ENCODE peak calls at places on chromosomes 1 and 21, in four cellular contexts. O is fibroblast of lung, L is H9, K is endothelial cell of umbilical vein. D is an unnamed sample.

GRCh38 chr1:8736927-8737326 is 80.5 kb downstream of the RERE start:
- DNase-seq in L (no peak), O (peak), K (peak), D (no peak)

GRCh38 chr1:178393370-178393769 is 103.4 kb downstream of the CLEC20A start:
- DNase-seq in L (no peak), K (no peak), O (no peak), D (no peak)

GRCh38 chr1:2145946-2146835 is 48.4 kb downstream of the FAAP20 start:
- DNase-seq in O (no peak), K (no peak), L (no peak), D (peak)

GRCh38 chr1:85581138-85581801 is 709 bp downstream of the CCN1 start:
- DNase-seq in O (peak), K (peak), L (peak), D (peak)

GRCh38 chr1:65959896-65960295 is 167.2 kb downstream of the PDE4B start:
- DNase-seq in O (peak), K (peak), L (no peak), D (no peak)

GRCh38 chr1:100361249-100362089 is 9.2 kb downstream of the CDC14A start:
- DNase-seq in L (no peak), O (no peak), K (no peak), D (no peak)

GRCh38 chr1:174971902-174972301 is 27.8 kb upstream of the CACYBP start:
- DNase-seq in K (no peak), L (no peak), O (no peak), D (no peak)

GRCh38 chr21:46448108-46448507 is 10.6 kb upstream of the DIP2A start:
- DNase-seq in K (no peak), L (no peak), O (no peak), D (peak)

GRCh38 chr21:36883532-36884486 is 82.7 kb downstream of the HLCS start:
- DNase-seq in O (peak), K (no peak), L (no peak), D (no peak)

GRCh38 chr1:226738995-226739695 is at the start of gene ITPKB:
- DNase-seq in L (no peak), O (peak), K (peak), D (peak)

GRCh38 chr1:205917466-205918248 is 25.6 kb downstream of the SLC26A9 start:
- DNase-seq in O (no peak), K (peak), L (peak), D (peak)

GRCh38 chr1:114320586-114320985 is 166.9 kb upstream of the SYT6 start:
- DNase-seq in L (no peak), O (peak), K (no peak), D (peak)

GRCh38 chr1:153485880-153486279 is 25.4 kb upstream of the S100A7 start:
- DNase-seq in O (peak), L (no peak), K (no peak), D (no peak)

GRCh38 chr1:153493343-153493960 is 33.0 kb upstream of the S100A7 start:
- DNase-seq in L (no peak), K (no peak), O (no peak), D (no peak)

GRCh38 chr1:153494976-153495535 is 34.6 kb upstream of the S100A7 start:
- DNase-seq in O (peak), L (peak), K (peak), D (no peak)

GRCh38 chr1:153488731-153489130 is 28.3 kb upstream of the S100A7 start:
- DNase-seq in L (no peak), O (peak), K (no peak), D (peak)

GRCh38 chr1:153490272-153491051 is 30.0 kb upstream of the S100A7 start:
- DNase-seq in L (no peak), K (no peak), O (peak), D (peak)
- H3K4me2 ChIP-seq in L (no peak), K (no peak), O (peak), D (peak)

GRCh38 chr1:6275826-6276764 is 15.2 kb upstream of the GPR153 start:
- DNase-seq in O (peak), K (no peak), L (peak), D (peak)
- H3K4me2 ChIP-seq in O (peak), K (no peak), L (no peak), D (peak)

DNA sequence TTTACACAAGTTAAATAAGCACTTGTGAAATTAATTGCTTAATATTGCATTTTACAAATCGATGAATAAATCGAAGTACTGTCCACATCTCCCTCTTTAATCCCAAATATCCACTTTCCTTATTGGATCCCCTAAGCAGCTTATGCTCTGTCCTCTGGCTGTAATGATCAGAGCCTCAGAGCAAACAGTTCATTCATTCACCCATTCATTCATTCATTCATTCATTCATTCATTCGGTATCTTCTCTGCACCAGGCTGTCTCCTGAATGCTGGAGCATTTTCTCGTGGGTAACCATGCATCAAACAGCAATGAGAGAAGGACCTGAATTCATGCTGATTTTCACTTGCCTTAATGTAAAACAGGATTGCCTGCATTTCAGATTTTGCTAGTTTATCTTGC is 69.5 kb upstream of the IGSF21 start:
- DNase-seq in L (no peak), O (no peak), K (no peak), D (no peak)
- H3K4me2 ChIP-seq in L (no peak), O (no peak), K (no peak), D (no peak)

DNA sequence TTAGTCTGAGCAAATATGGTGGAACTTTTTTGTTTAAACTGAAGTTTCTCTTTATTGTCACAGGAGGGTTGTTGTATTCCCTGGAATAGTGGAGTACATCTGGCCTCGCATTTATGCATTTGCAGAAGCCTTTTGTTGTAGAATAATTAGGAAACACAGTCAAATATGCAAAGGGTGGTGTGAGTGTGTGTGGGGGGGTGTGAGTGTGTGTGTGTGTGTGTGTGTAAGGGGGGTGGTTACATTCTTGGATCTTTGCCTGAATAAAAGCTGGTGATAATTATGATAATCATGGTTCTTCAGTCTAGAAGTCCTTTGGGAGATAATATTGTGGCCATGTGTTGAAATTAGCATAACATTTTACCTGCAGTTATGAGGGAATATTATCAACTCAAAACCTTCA is 120.6 kb downstream of the ATG4C start:
- DNase-seq in L (no peak), O (no peak), K (no peak), D (no peak)
- H3K4me2 ChIP-seq in L (no peak), O (no peak), K (no peak), D (no peak)

GRCh38 chr1:217681806-217682205 is 50.7 kb downstream of the SPATA17 start:
- DNase-seq in L (no peak), K (no peak), O (no peak), D (no peak)

DNA sequence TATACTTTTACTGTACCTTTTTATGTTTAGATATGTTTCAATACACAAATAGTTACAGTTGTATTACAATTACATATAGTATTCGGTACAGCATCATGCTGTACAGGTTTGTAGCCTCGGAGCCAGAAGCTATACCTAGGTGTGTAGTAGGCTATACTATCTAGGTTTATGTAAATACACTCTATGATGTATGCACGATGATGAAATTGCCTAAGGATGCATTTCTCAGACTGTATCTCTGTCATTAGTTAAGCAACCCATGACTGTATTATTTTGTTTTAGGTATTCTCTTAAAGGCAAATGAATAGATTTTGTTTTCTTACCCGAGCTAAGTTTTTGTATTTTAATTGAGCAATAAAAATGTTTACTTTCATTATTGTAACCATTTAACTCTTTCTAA is 56.4 kb downstream of the SPATA17 start:
- DNase-seq in K (no peak), L (no peak), O (no peak), D (no peak)
- H3K4me2 ChIP-seq in K (no peak), L (no peak), O (no peak), D (no peak)

GRCh38 chr1:235169986-235170385 is 8.9 kb upstream of the RBM34 start:
- DNase-seq in O (no peak), L (no peak), K (no peak), D (no peak)
- H3K4me2 ChIP-seq in O (no peak), L (no peak), K (no peak), D (no peak)

DNA sequence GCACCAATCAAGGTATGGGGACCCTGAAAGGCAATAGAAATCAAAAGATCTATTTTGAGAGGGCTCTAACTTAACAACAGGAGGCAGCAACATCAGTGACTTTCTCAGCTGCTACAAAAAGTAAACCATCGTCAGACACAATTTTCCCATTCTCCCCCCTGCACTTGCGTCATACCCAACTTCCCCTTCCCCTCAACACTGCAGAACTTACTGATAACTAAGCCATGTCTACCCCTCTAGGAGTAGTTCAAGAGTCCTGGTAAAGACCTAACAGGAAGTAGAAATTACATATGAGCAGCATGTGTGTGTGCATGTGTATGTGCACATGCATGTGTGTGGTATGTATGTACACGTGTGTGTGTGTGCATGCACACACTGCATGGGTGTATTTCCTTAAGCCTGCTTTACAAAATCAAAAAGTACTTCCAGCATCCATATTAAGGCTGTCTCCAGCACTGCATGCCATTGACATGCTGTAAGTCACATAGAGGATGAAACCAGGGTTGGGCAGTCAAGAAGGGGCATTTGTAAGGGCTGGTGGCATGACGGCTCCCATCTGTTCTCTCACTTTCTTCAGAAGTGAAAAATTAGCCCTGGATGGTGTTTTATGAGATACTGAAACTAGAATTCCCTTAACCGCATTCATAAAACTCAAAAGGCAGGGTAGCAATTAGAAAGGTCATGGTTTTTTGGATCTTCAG is 460.1 kb upstream of the RUNX1 start:
- DNase-seq in O (no peak), K (no peak), L (no peak), D (no peak)
- H3K4me2 ChIP-seq in O (no peak), K (no peak), L (no peak), D (no peak)

DNA sequence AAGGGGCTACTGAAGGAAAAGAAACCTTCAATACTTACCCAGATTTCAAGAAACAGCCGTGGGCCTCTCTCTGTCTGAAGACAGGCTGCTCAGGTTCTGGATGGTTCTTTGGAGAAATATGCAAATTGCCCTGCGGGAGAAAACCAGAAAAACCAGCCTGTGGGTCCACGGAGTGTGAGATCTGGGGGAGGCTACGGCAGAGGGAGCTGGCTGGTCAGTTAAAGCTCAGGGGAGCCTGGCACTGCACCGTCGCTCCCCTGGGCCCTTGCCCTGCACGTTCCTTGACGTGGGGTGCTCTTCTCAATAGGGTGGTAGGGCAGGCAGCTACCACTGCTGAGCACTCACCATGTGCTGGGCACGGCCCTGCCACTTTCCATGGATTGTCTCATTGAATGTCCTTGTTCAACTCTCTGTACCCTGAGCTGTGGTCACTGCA is 12.7 kb downstream of the TMCO4 start:
- DNase-seq in K (no peak), O (no peak), L (peak), D (no peak)
- H3K4me2 ChIP-seq in K (no peak), O (no peak), L (peak), D (no peak)